ENCODE peak calls at places on chromosomes 16 and 17, in five cellular contexts. One of them, this sample, is unnamed.

GRCh38 chr16:88662222-88662842 is 559 bp downstream of the MVD start:
- DNase-seq in CD8-positive, alpha-beta T cell: no peak
- DNase-seq in Peyer's patch: no peak
- DNase-seq in CD4-positive, alpha-beta T cell: no peak
- DNase-seq in brain microvascular endothelial cell: no peak
- DNase-seq in this sample: no peak

GRCh38 chr16:23502466-23502865 is 7.8 kb downstream of the GGA2 start:
- DNase-seq in CD8-positive, alpha-beta T cell: no peak
- DNase-seq in brain microvascular endothelial cell: no peak
- DNase-seq in Peyer's patch: no peak
- DNase-seq in CD4-positive, alpha-beta T cell: no peak
- DNase-seq in this sample: no peak

GRCh38 chr16:27824786-27825185 is 238.7 kb downstream of the GSG1L start:
- DNase-seq in CD8-positive, alpha-beta T cell: no peak
- DNase-seq in Peyer's patch: no peak
- DNase-seq in CD4-positive, alpha-beta T cell: no peak
- DNase-seq in brain microvascular endothelial cell: no peak
- DNase-seq in this sample: no peak

GRCh38 chr17:68580236-68580903 is 20.8 kb downstream of the FAM20A start:
- DNase-seq in CD4-positive, alpha-beta T cell: no peak
- DNase-seq in brain microvascular endothelial cell: no peak
- DNase-seq in Peyer's patch: no peak
- DNase-seq in CD8-positive, alpha-beta T cell: no peak
- DNase-seq in this sample: peak

GRCh38 chr16:57304169-57305061 is 19.9 kb upstream of the PLLP start:
- DNase-seq in CD4-positive, alpha-beta T cell: no peak
- DNase-seq in CD8-positive, alpha-beta T cell: no peak
- DNase-seq in Peyer's patch: peak
- DNase-seq in brain microvascular endothelial cell: peak
- DNase-seq in this sample: no peak

GRCh38 chr16:9225527-9226316 is 134.3 kb downstream of the HAPSTR1 start:
- DNase-seq in Peyer's patch: no peak
- DNase-seq in CD4-positive, alpha-beta T cell: no peak
- DNase-seq in CD8-positive, alpha-beta T cell: no peak
- DNase-seq in brain microvascular endothelial cell: no peak
- DNase-seq in this sample: no peak

GRCh38 chr16:56950881-56951771 is 10.6 kb upstream of the CETP start:
- DNase-seq in CD8-positive, alpha-beta T cell: peak
- DNase-seq in CD4-positive, alpha-beta T cell: peak
- DNase-seq in brain microvascular endothelial cell: peak
- DNase-seq in Peyer's patch: peak
- DNase-seq in this sample: peak

GRCh38 chr16:49760815-49761214 is 95.1 kb downstream of the ZNF423 start:
- DNase-seq in CD8-positive, alpha-beta T cell: no peak
- DNase-seq in brain microvascular endothelial cell: no peak
- DNase-seq in CD4-positive, alpha-beta T cell: no peak
- DNase-seq in Peyer's patch: no peak
- DNase-seq in this sample: no peak

GRCh38 chr16:9256196-9256595 is 164.8 kb downstream of the HAPSTR1 start:
- DNase-seq in brain microvascular endothelial cell: no peak
- DNase-seq in Peyer's patch: peak
- DNase-seq in CD8-positive, alpha-beta T cell: no peak
- DNase-seq in CD4-positive, alpha-beta T cell: no peak
- DNase-seq in this sample: no peak

GRCh38 chr17:80030730-80031410 is 4.8 kb downstream of the TBC1D16 start:
- DNase-seq in brain microvascular endothelial cell: no peak
- DNase-seq in Peyer's patch: peak
- DNase-seq in CD4-positive, alpha-beta T cell: no peak
- DNase-seq in CD8-positive, alpha-beta T cell: no peak
- DNase-seq in this sample: no peak

GRCh38 chr16:56384074-56384721 is 41.1 kb downstream of the AMFR start:
- DNase-seq in Peyer's patch: no peak
- DNase-seq in CD4-positive, alpha-beta T cell: no peak
- DNase-seq in brain microvascular endothelial cell: no peak
- DNase-seq in CD8-positive, alpha-beta T cell: no peak
- DNase-seq in this sample: no peak

GRCh38 chr16:75593825-75594820 is 27.9 kb downstream of the GABARAPL2 start:
- DNase-seq in CD8-positive, alpha-beta T cell: no peak
- DNase-seq in brain microvascular endothelial cell: peak
- DNase-seq in CD4-positive, alpha-beta T cell: no peak
- DNase-seq in Peyer's patch: no peak
- DNase-seq in this sample: peak

GRCh38 chr16:58099097-58099955 is 29.9 kb downstream of the CFAP20 start:
- DNase-seq in CD4-positive, alpha-beta T cell: no peak
- DNase-seq in brain microvascular endothelial cell: no peak
- DNase-seq in Peyer's patch: no peak
- DNase-seq in CD8-positive, alpha-beta T cell: no peak
- DNase-seq in this sample: no peak

GRCh38 chr17:1473170-1473569 is 17.1 kb upstream of the CRK start:
- DNase-seq in CD4-positive, alpha-beta T cell: no peak
- DNase-seq in brain microvascular endothelial cell: no peak
- DNase-seq in CD8-positive, alpha-beta T cell: peak
- DNase-seq in Peyer's patch: no peak
- DNase-seq in this sample: no peak
- TF ChIP-seq CTCF in CD4-positive, alpha-beta T cell: no peak
- TF ChIP-seq CTCF in brain microvascular endothelial cell: peak
- TF ChIP-seq CTCF in CD8-positive, alpha-beta T cell: no peak
- TF ChIP-seq CTCF in Peyer's patch: no peak
- TF ChIP-seq CTCF in this sample: no peak

GRCh38 chr17:39525801-39526506 is 64.7 kb downstream of the CDK12 start:
- DNase-seq in Peyer's patch: no peak
- DNase-seq in CD8-positive, alpha-beta T cell: no peak
- DNase-seq in brain microvascular endothelial cell: no peak
- DNase-seq in CD4-positive, alpha-beta T cell: no peak
- DNase-seq in this sample: no peak

GRCh38 chr17:39531252-39531651 is 70.0 kb downstream of the CDK12 start:
- DNase-seq in brain microvascular endothelial cell: no peak
- DNase-seq in CD8-positive, alpha-beta T cell: no peak
- DNase-seq in Peyer's patch: no peak
- DNase-seq in CD4-positive, alpha-beta T cell: no peak
- DNase-seq in this sample: no peak

GRCh38 chr17:39530513-39530912 is 69.2 kb downstream of the CDK12 start:
- DNase-seq in CD8-positive, alpha-beta T cell: no peak
- DNase-seq in Peyer's patch: no peak
- DNase-seq in brain microvascular endothelial cell: no peak
- DNase-seq in CD4-positive, alpha-beta T cell: no peak
- DNase-seq in this sample: no peak

GRCh38 chr17:39529455-39529854 is 68.2 kb downstream of the CDK12 start:
- DNase-seq in CD8-positive, alpha-beta T cell: no peak
- DNase-seq in brain microvascular endothelial cell: no peak
- DNase-seq in CD4-positive, alpha-beta T cell: no peak
- DNase-seq in Peyer's patch: no peak
- DNase-seq in this sample: no peak

DNA sequence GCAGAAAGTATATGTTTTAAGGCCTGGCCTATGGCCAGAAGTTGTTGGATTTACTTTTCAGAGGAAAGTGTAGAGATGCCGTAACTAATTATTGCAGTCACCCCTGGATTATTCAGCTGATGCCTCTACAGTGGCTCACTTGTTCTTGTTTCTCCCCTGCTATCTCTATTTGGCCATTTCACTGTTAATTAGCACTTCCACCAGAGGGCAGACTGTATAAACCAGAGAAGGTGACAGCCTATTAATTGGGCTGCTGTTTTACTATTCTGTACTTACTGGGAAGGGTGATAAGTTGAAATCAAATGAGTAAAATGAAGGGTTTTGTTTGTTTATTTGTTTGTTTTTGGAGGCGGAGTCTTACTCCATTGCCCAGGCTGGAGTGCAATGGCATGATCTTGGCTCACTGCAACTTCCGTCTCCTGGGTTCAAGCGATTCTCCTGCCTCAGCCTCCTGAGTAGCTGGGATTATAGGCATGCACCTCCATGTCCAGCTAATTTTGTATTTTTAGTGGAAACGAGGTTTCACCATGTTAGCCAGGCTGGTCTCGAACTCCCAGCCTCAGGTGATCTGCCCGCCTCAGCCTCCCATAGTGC is 66.0 kb downstream of the CDK12 start:
- DNase-seq in brain microvascular endothelial cell: peak
- DNase-seq in CD8-positive, alpha-beta T cell: no peak
- DNase-seq in Peyer's patch: no peak
- DNase-seq in CD4-positive, alpha-beta T cell: no peak
- DNase-seq in this sample: no peak
- TF ChIP-seq CTCF in brain microvascular endothelial cell: peak
- TF ChIP-seq CTCF in CD8-positive, alpha-beta T cell: peak
- TF ChIP-seq CTCF in Peyer's patch: peak
- TF ChIP-seq CTCF in CD4-positive, alpha-beta T cell: peak
- TF ChIP-seq CTCF in this sample: peak

DNA sequence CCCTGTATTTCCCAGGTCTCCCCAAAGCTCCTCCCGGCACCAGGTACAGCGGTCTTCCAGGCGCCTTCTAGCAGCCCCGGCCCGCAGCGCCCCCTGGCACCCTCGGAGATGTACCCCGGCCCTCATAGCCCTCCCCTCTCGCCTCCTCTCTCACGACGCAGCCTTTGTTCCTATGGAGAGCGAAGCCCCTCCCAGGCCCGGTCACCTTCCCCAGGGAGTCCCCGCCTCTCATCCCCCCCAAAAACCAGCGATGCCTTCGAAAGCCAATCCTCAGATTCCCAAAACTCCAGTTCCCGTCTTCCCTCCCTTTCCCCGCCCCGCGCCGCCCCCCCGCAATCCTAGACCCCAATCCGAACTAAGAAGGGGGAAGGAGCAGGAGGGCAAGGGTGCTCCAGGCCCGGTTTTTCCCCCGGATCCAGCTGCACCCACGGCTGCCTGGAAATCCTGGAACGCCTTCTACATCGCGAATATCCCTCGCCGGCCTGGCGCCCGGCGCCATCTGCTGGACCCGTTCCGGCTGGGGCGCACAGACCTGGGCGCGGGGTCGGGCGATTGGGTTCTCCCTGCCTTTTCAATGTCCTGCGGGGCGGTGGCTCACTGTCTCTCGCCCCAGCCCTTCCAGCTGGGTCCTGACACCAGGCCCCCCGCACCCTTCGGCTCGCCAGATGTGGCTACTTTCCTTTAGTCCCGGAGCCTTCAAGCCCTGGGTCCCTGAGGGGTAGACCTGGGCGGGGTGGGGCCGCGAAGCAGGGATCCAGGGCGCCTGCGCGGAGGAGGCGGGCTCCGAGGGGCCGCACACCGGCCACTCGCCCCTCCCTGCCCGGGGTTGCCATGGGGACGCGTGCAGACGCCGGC is at the start of gene DNAH2:
- DNase-seq in brain microvascular endothelial cell: peak
- DNase-seq in Peyer's patch: peak
- DNase-seq in CD8-positive, alpha-beta T cell: peak
- DNase-seq in CD4-positive, alpha-beta T cell: no peak
- DNase-seq in this sample: peak
- TF ChIP-seq CTCF in brain microvascular endothelial cell: peak
- TF ChIP-seq CTCF in Peyer's patch: no peak
- TF ChIP-seq CTCF in CD8-positive, alpha-beta T cell: no peak
- TF ChIP-seq CTCF in CD4-positive, alpha-beta T cell: peak
- TF ChIP-seq CTCF in this sample: peak

GRCh38 chr16:51981725-51982124 is 565.2 kb downstream of the TOX3 start:
- DNase-seq in Peyer's patch: no peak
- DNase-seq in CD4-positive, alpha-beta T cell: no peak
- DNase-seq in CD8-positive, alpha-beta T cell: no peak
- DNase-seq in brain microvascular endothelial cell: no peak
- DNase-seq in this sample: no peak

GRCh38 chr16:51984395-51984794 is 562.5 kb downstream of the TOX3 start:
- DNase-seq in brain microvascular endothelial cell: no peak
- DNase-seq in CD4-positive, alpha-beta T cell: no peak
- DNase-seq in Peyer's patch: no peak
- DNase-seq in CD8-positive, alpha-beta T cell: no peak
- DNase-seq in this sample: no peak

GRCh38 chr16:51988977-51989376 is 558.0 kb downstream of the TOX3 start:
- DNase-seq in CD4-positive, alpha-beta T cell: no peak
- DNase-seq in CD8-positive, alpha-beta T cell: no peak
- DNase-seq in Peyer's patch: no peak
- DNase-seq in brain microvascular endothelial cell: no peak
- DNase-seq in this sample: no peak

GRCh38 chr16:51987519-51987918 is 559.4 kb downstream of the TOX3 start:
- DNase-seq in CD8-positive, alpha-beta T cell: no peak
- DNase-seq in Peyer's patch: no peak
- DNase-seq in brain microvascular endothelial cell: no peak
- DNase-seq in CD4-positive, alpha-beta T cell: no peak
- DNase-seq in this sample: no peak

GRCh38 chr16:51982715-51983680 is 563.9 kb downstream of the TOX3 start:
- DNase-seq in Peyer's patch: peak
- DNase-seq in CD4-positive, alpha-beta T cell: no peak
- DNase-seq in CD8-positive, alpha-beta T cell: no peak
- DNase-seq in brain microvascular endothelial cell: peak
- DNase-seq in this sample: peak
- TF ChIP-seq CTCF in Peyer's patch: peak
- TF ChIP-seq CTCF in CD4-positive, alpha-beta T cell: peak
- TF ChIP-seq CTCF in CD8-positive, alpha-beta T cell: no peak
- TF ChIP-seq CTCF in brain microvascular endothelial cell: peak
- TF ChIP-seq CTCF in this sample: peak

GRCh38 chr16:3171855-3172593 is 16.0 kb upstream of the OR1F1 start:
- DNase-seq in brain microvascular endothelial cell: peak
- DNase-seq in Peyer's patch: no peak
- DNase-seq in CD4-positive, alpha-beta T cell: no peak
- DNase-seq in CD8-positive, alpha-beta T cell: no peak
- DNase-seq in this sample: peak

GRCh38 chr16:3174618-3175148 is 13.3 kb upstream of the OR1F1 start:
- DNase-seq in Peyer's patch: no peak
- DNase-seq in brain microvascular endothelial cell: no peak
- DNase-seq in CD8-positive, alpha-beta T cell: no peak
- DNase-seq in CD4-positive, alpha-beta T cell: no peak
- DNase-seq in this sample: no peak

GRCh38 chr16:3171181-3171854 is 16.7 kb upstream of the OR1F1 start:
- DNase-seq in CD4-positive, alpha-beta T cell: no peak
- DNase-seq in brain microvascular endothelial cell: no peak
- DNase-seq in Peyer's patch: no peak
- DNase-seq in CD8-positive, alpha-beta T cell: peak
- DNase-seq in this sample: no peak

GRCh38 chr16:3175157-3176153 is 12.5 kb upstream of the OR1F1 start:
- DNase-seq in Peyer's patch: no peak
- DNase-seq in CD8-positive, alpha-beta T cell: no peak
- DNase-seq in CD4-positive, alpha-beta T cell: no peak
- DNase-seq in brain microvascular endothelial cell: peak
- DNase-seq in this sample: peak

GRCh38 chr16:3173892-3174617 is 13.9 kb upstream of the OR1F1 start:
- DNase-seq in brain microvascular endothelial cell: no peak
- DNase-seq in CD4-positive, alpha-beta T cell: no peak
- DNase-seq in Peyer's patch: no peak
- DNase-seq in CD8-positive, alpha-beta T cell: no peak
- DNase-seq in this sample: no peak
- TF ChIP-seq CTCF in brain microvascular endothelial cell: peak
- TF ChIP-seq CTCF in CD4-positive, alpha-beta T cell: no peak
- TF ChIP-seq CTCF in Peyer's patch: no peak
- TF ChIP-seq CTCF in CD8-positive, alpha-beta T cell: no peak
- TF ChIP-seq CTCF in this sample: peak

GRCh38 chr17:47717261-47717697 is 15.8 kb upstream of the TBX21 start:
- DNase-seq in CD4-positive, alpha-beta T cell: no peak
- DNase-seq in Peyer's patch: no peak
- DNase-seq in CD8-positive, alpha-beta T cell: no peak
- DNase-seq in brain microvascular endothelial cell: no peak
- DNase-seq in this sample: no peak
- TF ChIP-seq CTCF in CD4-positive, alpha-beta T cell: peak
- TF ChIP-seq CTCF in Peyer's patch: no peak
- TF ChIP-seq CTCF in CD8-positive, alpha-beta T cell: no peak
- TF ChIP-seq CTCF in brain microvascular endothelial cell: peak
- TF ChIP-seq CTCF in this sample: peak